ENCODE peak calls at places on chromosomes 12 and 14, in five cellular contexts. A, C, S, E and N are unnamed samples.

GRCh38 chr14:72045271-72045670 is 113.0 kb downstream of the RGS6 start:
- DNase-seq in A (no peak), C (no peak), S (no peak), E (no peak), N (no peak)

GRCh38 chr12:118206107-118206412 is 70.1 kb downstream of the PEBP1 start:
- DNase-seq in A (no peak), C (no peak), S (no peak), E (no peak), N (no peak)

GRCh38 chr14:61342486-61342885 is 21.1 kb downstream of the PRKCH start:
- DNase-seq in A (no peak), C (no peak), S (peak; percentile 32), E (no peak), N (no peak)

GRCh38 chr14:101072945-101073597 is 169.5 kb upstream of the RTL1 start:
- DNase-seq in A (no peak), C (peak; percentile 36), S (peak; percentile 83), E (peak; percentile 92), N (peak; percentile 90)

GRCh38 chr12:22541496-22541895 is 2.8 kb downstream of the C2CD5 start:
- DNase-seq in A (no peak), C (no peak), S (no peak), E (no peak), N (no peak)

GRCh38 chr14:71451501-71451900 is 480.7 kb upstream of the RGS6 start:
- DNase-seq in A (no peak), C (no peak), S (no peak), E (no peak), N (peak; percentile 54)

GRCh38 chr12:130916251-130916911 is 37.3 kb upstream of the ADGRD1 start:
- DNase-seq in A (peak; percentile 63), C (peak; percentile 82), S (no peak), E (peak; percentile 38), N (peak; percentile 3)

GRCh38 chr14:77158175-77158908 is 16.8 kb upstream of the ZDHHC22 start:
- DNase-seq in A (no peak), C (peak; percentile 31), S (no peak), E (no peak), N (no peak)

GRCh38 chr14:35883677-35884293 is 57.6 kb downstream of the BRMS1L start:
- DNase-seq in A (peak; percentile 34), C (peak; percentile 51), S (no peak), E (no peak), N (no peak)

GRCh38 chr12:10140001-10140400 is 10.0 kb upstream of the CLEC7A start:
- DNase-seq in A (peak; percentile 40), C (peak; percentile 45), S (no peak), E (peak; percentile 44), N (peak; percentile 30)

GRCh38 chr12:989751-990278 is 1.2 kb upstream of the ERC1 start:
- DNase-seq in A (peak; percentile 10), C (peak; percentile 55), S (no peak), E (no peak), N (peak; percentile 25)

GRCh38 chr12:19223018-19223417 is 93.5 kb downstream of the PLEKHA5 start:
- DNase-seq in A (no peak), C (no peak), S (no peak), E (peak; percentile 1), N (no peak)

GRCh38 chr12:103986823-103987222 is 21.2 kb downstream of the TDG start:
- DNase-seq in A (no peak), C (no peak), S (no peak), E (no peak), N (no peak)

GRCh38 chr12:54502485-54502884 is 4.9 kb downstream of the NCKAP1L start:
- DNase-seq in A (no peak), C (no peak), S (no peak), E (no peak), N (no peak)

GRCh38 chr12:72236071-72236705 is 36.0 kb upstream of the TRHDE start:
- DNase-seq in A (no peak), C (no peak), S (no peak), E (no peak), N (peak; percentile 36)

GRCh38 chr12:48927261-48927660 is 2.0 kb upstream of the FKBP11 start:
- DNase-seq in A (no peak), C (no peak), S (no peak), E (no peak), N (no peak)

GRCh38 chr14:96649327-96649601 is 147.1 kb downstream of the PAPOLA start:
- DNase-seq in A (no peak), C (no peak), S (no peak), E (no peak), N (no peak)

GRCh38 chr14:73713206-73713803 is 879 bp downstream of the PNMA1 start:
- DNase-seq in A (no peak), C (peak; percentile 16), S (peak; percentile 44), E (no peak), N (no peak)

GRCh38 chr14:68937790-68938514 is 41.1 kb downstream of the ACTN1 start:
- DNase-seq in A (no peak), C (peak; percentile 61), S (peak; percentile 59), E (no peak), N (no peak)

GRCh38 chr12:132571598-132571997 is 38.8 kb downstream of the LRCOL1 start:
- DNase-seq in A (no peak), C (no peak), S (no peak), E (no peak), N (no peak)
- H3K27ac ChIP-seq in A (no peak overlapping the region), C (no peak overlapping the region), S (no peak overlapping the region), E (no peak overlapping the region), N (no peak overlapping the region)

DNA sequence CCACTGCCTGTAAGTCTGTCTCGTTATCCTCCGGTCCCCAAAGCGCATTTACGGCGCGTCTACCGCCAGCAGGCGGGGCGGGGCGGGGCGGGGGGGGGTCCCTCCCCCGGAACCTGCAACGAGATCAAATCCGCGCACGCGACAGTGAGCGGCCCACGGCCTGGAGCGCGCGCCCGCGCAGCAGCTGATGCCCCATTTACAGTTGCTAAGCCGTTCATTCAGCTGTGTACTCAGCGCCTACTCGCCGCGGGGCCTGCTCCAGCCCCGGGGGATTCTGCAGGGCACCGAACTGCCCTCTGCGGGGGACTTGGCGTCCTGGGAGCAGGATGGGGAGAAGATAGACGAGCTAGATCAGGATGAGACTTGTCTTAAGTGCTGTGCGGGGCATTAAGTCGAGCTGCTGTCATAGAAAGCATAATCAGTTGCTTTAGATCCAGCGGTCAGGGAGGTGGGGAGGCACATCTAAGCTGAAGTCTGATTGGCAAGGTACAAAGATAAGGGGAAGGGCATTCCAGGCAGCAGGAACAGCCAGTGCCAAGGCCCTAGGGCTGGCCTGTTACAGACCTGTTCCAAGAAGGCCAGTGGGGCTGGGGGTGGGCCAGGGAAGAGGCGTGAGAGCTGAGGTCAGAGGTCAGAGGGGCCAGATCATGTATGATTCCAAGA is 1.4 kb upstream of the CCDC85C start:
- DNase-seq in A (no peak), C (peak; percentile 71), S (peak; percentile 50), E (peak; percentile 29), N (peak; percentile 75)
- H3K4me1 ChIP-seq in A (peaks cover 3% of the 10 kb centered on the region), C (peaks cover 24% of the 10 kb centered on the region), S (peaks cover 6% of the 10 kb centered on the region), E (peaks cover 19% of the 10 kb centered on the region), N (peaks cover 15% of the 10 kb centered on the region)

DNA sequence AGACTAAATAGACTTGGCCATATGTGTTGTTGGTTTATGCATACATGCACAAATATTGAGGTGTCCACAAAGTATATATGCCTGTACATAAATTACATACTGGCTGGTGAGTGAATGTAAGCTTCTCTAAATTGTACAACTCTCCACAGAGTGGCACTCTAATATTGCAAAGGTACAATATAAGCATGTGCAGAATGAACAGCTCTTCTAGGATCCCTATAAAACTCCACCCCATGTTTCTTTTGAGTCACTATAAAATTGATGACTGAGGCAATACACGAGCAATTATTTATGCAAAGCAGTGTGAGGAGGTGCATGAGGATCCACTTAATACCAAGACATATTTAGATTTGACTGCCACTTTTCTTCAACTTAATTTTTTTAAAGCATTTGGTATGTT is 172.2 kb downstream of the NAV3 start:
- DNase-seq in A (no peak), C (no peak), S (no peak), E (no peak), N (no peak)
- TF ChIP-seq CTCF in A (no peak), C (peak; percentile 16), S (no peak), E (no peak), N (no peak)

GRCh38 chr12:8057839-8058238 is 8.3 kb downstream of the C3AR1 start:
- DNase-seq in A (no peak), C (no peak), S (no peak), E (no peak), N (no peak)
- H3K27ac ChIP-seq in A (peak overlapping the region; percentile 22), C (no peak overlapping the region), S (no peak overlapping the region), E (no peak overlapping the region), N (no peak overlapping the region)

GRCh38 chr12:93704625-93705024 is 27.4 kb downstream of the CRADD start:
- DNase-seq in A (no peak), C (no peak), S (no peak), E (no peak), N (no peak)

GRCh38 chr12:93699271-93700141 is 22.3 kb downstream of the CRADD start:
- DNase-seq in A (no peak), C (no peak), S (no peak), E (no peak), N (peak; percentile 92)

GRCh38 chr12:93705237-93705636 is 28.1 kb downstream of the CRADD start:
- DNase-seq in A (no peak), C (no peak), S (no peak), E (no peak), N (no peak)

GRCh38 chr12:93704122-93704521 is 26.9 kb downstream of the CRADD start:
- DNase-seq in A (no peak), C (no peak), S (no peak), E (no peak), N (no peak)

DNA sequence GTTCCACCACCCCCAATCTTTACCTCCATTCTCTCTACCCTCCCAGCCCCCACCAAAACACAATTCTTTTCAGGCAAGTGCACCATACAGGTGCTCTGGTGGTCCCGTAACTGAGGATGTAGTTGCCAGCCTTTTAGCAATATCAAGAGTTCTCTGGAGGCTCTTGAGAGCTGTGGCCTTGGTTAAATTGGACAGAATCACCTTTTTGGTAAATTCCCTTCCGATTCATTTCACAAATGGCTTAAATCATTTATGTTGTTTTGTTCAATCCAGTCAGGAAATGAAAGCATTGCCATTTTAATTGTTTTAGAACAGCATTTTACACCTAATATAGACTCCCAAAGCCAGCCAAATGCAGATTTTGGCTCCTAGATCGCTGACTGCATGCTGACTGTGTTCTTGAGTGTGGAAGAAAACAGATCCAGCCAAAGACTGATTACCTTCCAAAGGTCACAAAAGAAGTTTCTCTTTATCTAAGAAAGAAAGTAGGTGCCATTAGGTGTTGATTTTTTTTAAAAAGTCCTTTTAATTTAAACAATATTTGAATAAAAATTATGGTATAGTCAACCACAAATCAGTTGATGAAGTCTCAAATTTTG is 25.6 kb downstream of the CRADD start:
- DNase-seq in A (no peak), C (no peak), S (no peak), E (no peak), N (no peak)
- H3K4me1 ChIP-seq in A (no peaks in the 10 kb centered on the region), C (peaks cover 12% of the 10 kb centered on the region), S (no peaks in the 10 kb centered on the region), E (peaks cover 17% of the 10 kb centered on the region), N (peaks cover 29% of the 10 kb centered on the region)

DNA sequence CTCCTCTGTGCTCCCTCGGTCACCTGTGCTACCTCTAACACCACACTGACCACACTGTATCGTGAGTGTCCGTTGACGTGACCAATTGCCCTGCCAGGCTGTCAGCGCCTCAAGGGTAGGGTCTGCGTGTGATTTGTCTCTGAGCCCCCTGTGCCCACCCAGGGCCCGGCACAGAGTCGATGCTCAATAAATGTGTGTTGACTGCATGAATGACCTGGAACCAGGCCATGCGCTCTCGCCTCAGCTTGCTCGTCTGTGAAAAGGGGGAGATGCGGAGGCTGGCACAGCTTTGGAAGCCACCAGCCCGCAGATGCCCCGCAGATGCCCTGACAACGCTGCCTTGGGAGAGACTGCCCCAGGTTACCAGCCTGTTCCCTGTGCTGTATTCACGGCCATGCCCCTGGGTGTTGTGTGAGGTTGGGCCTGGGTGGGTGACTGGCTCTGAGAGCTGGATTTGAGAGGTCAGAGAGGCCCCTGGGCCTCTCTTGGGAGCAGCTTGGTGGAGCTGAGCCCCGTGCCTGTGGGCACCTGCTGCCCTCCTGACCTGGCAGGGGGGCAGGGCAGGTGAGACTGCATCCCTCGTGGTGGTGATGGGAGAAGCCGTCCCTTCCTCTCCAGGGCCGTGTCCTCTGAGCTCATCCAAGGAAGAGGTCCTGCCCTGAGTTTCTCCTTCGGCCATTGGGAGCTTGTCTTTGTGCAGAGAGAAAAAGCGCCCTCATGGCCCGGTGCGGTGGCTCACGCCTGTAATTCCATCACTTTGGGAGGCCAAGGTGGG is 43.2 kb downstream of the CYP46A1 start:
- DNase-seq in A (no peak), C (no peak), S (no peak), E (no peak), N (no peak)
- TF ChIP-seq CTCF in A (no peak), C (no peak), S (no peak), E (no peak), N (no peak)